ENCODE peak calls at places on chromosomes 5 and 9, in six cellular contexts. F, L, E, S, Y and U are unnamed samples.

GRCh38 chr9:138046641-138047301 is 169.2 kb downstream of the CACNA1B start:
- DNase-seq in S (peak), F (no peak), Y (no peak), E (no peak), L (no peak), U (peak)

GRCh38 chr9:78695521-78695920 is 398.6 kb downstream of the PSAT1 start:
- DNase-seq in E (no peak), L (no peak), Y (no peak), S (no peak), F (no peak), U (no peak)

GRCh38 chr5:157602505-157602904 is 26.9 kb upstream of the ADAM19 start:
- DNase-seq in Y (peak), S (peak), E (peak), L (peak), F (no peak), U (peak)

GRCh38 chr5:133921899-133922468 is 46.4 kb downstream of the C5orf15 start:
- DNase-seq in S (no peak), Y (no peak), E (no peak), F (no peak), L (no peak), U (no peak)

GRCh38 chr5:10521466-10522223 is 42.2 kb upstream of the ANKRD33B start:
- DNase-seq in S (no peak), E (no peak), Y (no peak), L (no peak), F (no peak), U (no peak)

GRCh38 chr5:59293700-59294099 is 599.8 kb downstream of the PDE4D start:
- DNase-seq in L (no peak), Y (no peak), S (no peak), F (no peak), E (no peak), U (no peak)

GRCh38 chr9:23693374-23693773 is 132.7 kb downstream of the ELAVL2 start:
- DNase-seq in E (no peak), L (no peak), Y (no peak), F (no peak), S (no peak), U (no peak)

GRCh38 chr5:172769598-172770373 is 1.2 kb downstream of the DUSP1 start:
- DNase-seq in E (peak), F (no peak), L (peak), S (no peak), Y (peak), U (no peak)

GRCh38 chr5:91754990-91755389 is 371.9 kb upstream of the ARRDC3 start:
- DNase-seq in E (no peak), Y (no peak), F (no peak), L (no peak), S (no peak), U (no peak)

GRCh38 chr5:41835625-41836024 is 34.6 kb downstream of the OXCT1 start:
- DNase-seq in F (peak), E (peak), S (no peak), L (peak), Y (peak), U (no peak)

GRCh38 chr5:36150676-36151433 is 832 bp downstream of the LMBRD2 start:
- DNase-seq in S (peak), F (no peak), E (peak), Y (peak), L (peak), U (peak)

GRCh38 chr9:19720374-19720773 is 68.5 kb downstream of the SLC24A2 start:
- DNase-seq in E (peak), L (peak), F (no peak), Y (peak), S (no peak), U (no peak)

GRCh38 chr5:171953860-171954701 is 52.4 kb downstream of the FBXW11 start:
- DNase-seq in Y (peak), L (peak), S (no peak), E (peak), F (peak), U (no peak)

GRCh38 chr9:68500457-68501158 is 40.1 kb downstream of the TMEM252 start:
- DNase-seq in E (peak), Y (peak), L (no peak), F (no peak), S (no peak), U (no peak)

GRCh38 chr5:66867622-66868322 is 271.6 kb downstream of the MAST4 start:
- DNase-seq in E (no peak), Y (no peak), L (no peak), S (no peak), F (no peak), U (no peak)

GRCh38 chr9:79489241-79490000 is 82.3 kb upstream of the TLE4 start:
- DNase-seq in S (no peak), Y (peak), E (peak), F (no peak), L (peak), U (no peak)

GRCh38 chr5:94544031-94544650 is 74.3 kb downstream of the KIAA0825 start:
- DNase-seq in Y (peak), E (peak), F (no peak), L (peak), S (no peak), U (no peak)

GRCh38 chr9:134908524-134909364 is 9.0 kb downstream of the FCN1 start:
- DNase-seq in S (no peak), L (no peak), E (no peak), Y (no peak), F (no peak), U (no peak)

GRCh38 chr9:27618066-27618465 is 44.8 kb upstream of the C9orf72 start:
- DNase-seq in F (no peak), L (no peak), S (no peak), Y (no peak), E (no peak), U (no peak)

GRCh38 chr5:154351566-154351965 is 94.2 kb upstream of the SAP30L start:
- DNase-seq in L (no peak), F (no peak), S (no peak), Y (no peak), E (no peak), U (no peak)

GRCh38 chr9:126703330-126704156 is 89.8 kb downstream of the LMX1B start:
- DNase-seq in Y (no peak), L (no peak), F (no peak), S (no peak), E (no peak), U (no peak)

GRCh38 chr9:96884443-96884842 is 30.1 kb upstream of the ZNF782 start:
- DNase-seq in L (peak), F (peak), S (no peak), E (peak), Y (peak), U (peak)

GRCh38 chr5:72166070-72166979 is 59.0 kb downstream of the MAP1B start:
- DNase-seq in Y (peak), F (no peak), S (no peak), L (peak), E (peak), U (no peak)

GRCh38 chr5:124628721-124629596 is 117.5 kb downstream of the ZNF608 start:
- DNase-seq in S (no peak), E (peak), L (peak), Y (peak), F (peak), U (peak)

GRCh38 chr9:127393680-127394079 is 3.3 kb upstream of the SLC2A8 start:
- DNase-seq in F (no peak), Y (peak), L (peak), E (peak), S (no peak), U (no peak)

GRCh38 chr9:121786543-121786948 is 135.1 kb downstream of the DAB2IP start:
- DNase-seq in E (no peak), F (no peak), Y (no peak), L (no peak), S (no peak), U (no peak)

GRCh38 chr5:6659941-6660684 is 26.9 kb downstream of the SRD5A1 start:
- DNase-seq in Y (no peak), S (peak), L (no peak), F (no peak), E (no peak), U (no peak)

GRCh38 chr5:146284016-146284415 is 54.6 kb upstream of the POU4F3 start:
- DNase-seq in L (no peak), F (no peak), S (no peak), Y (no peak), E (peak), U (no peak)

GRCh38 chr5:27472000-27472763 is 433.8 kb upstream of the CDH9 start:
- DNase-seq in Y (peak), S (no peak), F (no peak), L (peak), E (peak), U (no peak)

GRCh38 chr9:134377143-134377484 is 50.9 kb downstream of the RXRA start:
- DNase-seq in Y (no peak), S (no peak), L (no peak), E (no peak), F (no peak), U (no peak)

GRCh38 chr5:34915856-34916192 is 313 bp downstream of the BRIX1 start:
- DNase-seq in L (no peak), S (no peak), F (no peak), Y (no peak), E (no peak), U (no peak)

GRCh38 chr9:127970401-127971313 is 10.1 kb downstream of the EEIG1 start:
- DNase-seq in Y (no peak), E (no peak), S (peak), L (no peak), F (no peak), U (no peak)

GRCh38 chr9:100098241-100098886 is 436 bp downstream of the ERP44 start:
- DNase-seq in E (peak), F (peak), L (peak), Y (peak), S (peak), U (peak)

GRCh38 chr5:118043531-118043930 is 944.8 kb downstream of the DTWD2 start:
- DNase-seq in S (no peak), F (no peak), L (peak), E (no peak), Y (no peak), U (no peak)

GRCh38 chr5:118040496-118040895 is 947.9 kb downstream of the DTWD2 start:
- DNase-seq in L (no peak), F (no peak), S (no peak), Y (no peak), E (no peak), U (no peak)

GRCh38 chr5:118044169-118044568 is 944.2 kb downstream of the DTWD2 start:
- DNase-seq in S (no peak), F (no peak), Y (no peak), L (no peak), E (no peak), U (no peak)

GRCh38 chr5:118042076-118042475 is 946.3 kb downstream of the DTWD2 start:
- DNase-seq in S (no peak), Y (no peak), L (peak), F (no peak), E (no peak), U (no peak)
- TF ChIP-seq CTCF in S (no peak), Y (peak), L (peak), F (no peak), E (no peak), U (no peak)

DNA sequence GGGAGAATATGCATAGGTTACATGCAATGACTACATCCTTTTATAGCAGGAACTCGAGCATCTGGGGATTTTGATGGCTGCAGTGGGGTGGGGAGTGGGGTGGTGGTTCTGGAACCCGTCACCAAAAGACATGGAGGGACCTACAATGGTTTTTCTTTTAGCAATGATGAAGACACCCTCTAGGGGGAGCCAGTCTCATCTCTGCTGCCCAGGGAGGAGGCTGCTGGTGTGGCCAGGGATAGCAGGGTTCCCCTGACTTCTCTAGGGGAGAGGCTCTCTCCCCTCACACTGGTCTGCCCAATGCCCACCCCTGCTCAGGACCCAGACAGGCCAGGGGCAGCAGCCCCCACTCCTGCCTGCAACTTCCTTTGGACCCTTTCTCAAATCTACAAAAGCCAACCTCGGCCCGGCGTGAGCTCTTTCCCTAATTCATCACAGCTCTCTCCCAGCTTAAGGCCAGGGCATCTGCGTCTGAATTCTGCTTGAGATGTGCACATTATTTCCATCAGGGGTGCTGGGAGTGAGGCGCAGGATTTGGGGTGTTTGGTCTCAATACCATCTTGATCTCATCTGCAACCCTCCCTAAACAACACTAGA is 73.5 kb upstream of the RETREG1 start:
- DNase-seq in S (no peak), Y (peak), E (peak), L (peak), F (no peak), U (no peak)
- TF ChIP-seq CTCF in S (no peak), Y (peak), E (peak), L (peak), F (peak), U (peak)

GRCh38 chr5:174583071-174583470 is 141.3 kb upstream of the MSX2 start:
- DNase-seq in S (no peak), F (no peak), L (no peak), E (no peak), Y (no peak), U (no peak)

GRCh38 chr5:174576042-174576441 is 148.3 kb upstream of the MSX2 start:
- DNase-seq in F (no peak), L (no peak), S (no peak), E (no peak), Y (no peak), U (no peak)

GRCh38 chr5:174585472-174585871 is 138.9 kb upstream of the MSX2 start:
- DNase-seq in Y (no peak), S (no peak), L (no peak), F (no peak), E (no peak), U (no peak)

GRCh38 chr5:174581483-174581882 is 142.9 kb upstream of the MSX2 start:
- DNase-seq in F (no peak), E (no peak), L (no peak), Y (no peak), S (no peak), U (no peak)
- TF ChIP-seq CTCF in F (peak), E (peak), L (peak), Y (no peak), S (no peak), U (peak)

DNA sequence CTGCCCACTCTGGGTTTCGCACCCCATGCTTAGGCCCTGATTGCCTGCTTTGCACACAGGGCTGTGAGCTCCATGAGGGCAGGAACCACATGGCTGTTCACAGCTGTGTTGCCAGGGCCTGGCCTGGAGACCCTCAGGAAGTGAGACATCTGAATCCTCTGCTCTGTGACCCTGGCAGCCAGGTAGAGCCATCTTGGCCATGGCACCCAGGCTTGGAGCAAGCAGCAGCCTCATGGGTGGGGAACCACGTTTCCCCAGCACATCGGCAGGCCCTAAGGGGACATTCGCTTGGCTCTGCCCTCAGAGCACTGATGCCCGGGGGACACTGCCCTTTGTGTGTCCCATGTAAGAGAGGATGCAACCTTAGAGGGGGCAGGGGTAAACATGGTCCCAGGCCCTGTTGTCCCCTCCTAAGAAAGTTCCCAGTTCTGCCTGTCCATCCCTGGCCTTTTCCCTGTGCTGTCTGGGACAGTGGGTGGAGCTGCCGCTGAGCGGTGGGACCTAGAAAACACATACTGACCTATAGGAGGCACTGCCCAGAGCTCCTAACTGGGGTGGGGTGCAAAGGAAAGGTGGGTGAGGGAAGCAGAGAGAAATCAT is 144.1 kb upstream of the IER5L start:
- DNase-seq in Y (no peak), F (no peak), S (peak), E (no peak), L (no peak), U (no peak)
- TF ChIP-seq CTCF in Y (peak), F (no peak), S (no peak), E (no peak), L (no peak), U (no peak)

GRCh38 chr5:14946813-14947640 is 75.4 kb upstream of the ANKH start:
- DNase-seq in F (no peak), Y (no peak), S (no peak), E (no peak), L (peak), U (no peak)
- TF ChIP-seq CTCF in F (peak), Y (peak), S (no peak), E (peak), L (peak), U (peak)